ENCODE peak calls at places on chromosomes 4 and X, in six cellular contexts. One of them, this sample, is unnamed.

GRCh38 chr4:42750831-42751230 is 93.9 kb upstream of the ATP8A1 start:
- DNase-seq in HEK293T: no peak
- DNase-seq in GM12878: no peak
- DNase-seq in IMR-90: no peak
- DNase-seq in K562: no peak
- DNase-seq in HepG2: no peak
- DNase-seq in this sample: no peak

GRCh38 chr4:111556141-111556781 is 589.0 kb upstream of the FAM241A start:
- DNase-seq in K562: no peak
- DNase-seq in GM12878: no peak
- DNase-seq in HepG2: no peak
- DNase-seq in HEK293T: no peak
- DNase-seq in IMR-90: peak; percentile 65
- DNase-seq in this sample: no peak

GRCh38 chr4:71322425-71322824 is 16.4 kb upstream of the SLC4A4 start:
- DNase-seq in HEK293T: no peak
- DNase-seq in K562: no peak
- DNase-seq in HepG2: no peak
- DNase-seq in GM12878: no peak
- DNase-seq in IMR-90: peak; percentile 43
- DNase-seq in this sample: no peak

GRCh38 chr4:97720869-97721432 is 422.3 kb downstream of the STPG2 start:
- DNase-seq in GM12878: no peak
- DNase-seq in HEK293T: peak; percentile 4
- DNase-seq in K562: no peak
- DNase-seq in HepG2: peak; percentile 4
- DNase-seq in IMR-90: no peak
- DNase-seq in this sample: peak; percentile 40

GRCh38 chr4:90441770-90442169 is 314.6 kb downstream of the CCSER1 start:
- DNase-seq in GM12878: no peak
- DNase-seq in IMR-90: no peak
- DNase-seq in HepG2: no peak
- DNase-seq in HEK293T: no peak
- DNase-seq in K562: no peak
- DNase-seq in this sample: no peak

GRCh38 chr4:602559-602942 is 22.8 kb upstream of the PDE6B start:
- DNase-seq in HepG2: peak; percentile 60
- DNase-seq in GM12878: no peak
- DNase-seq in HEK293T: peak; percentile 80
- DNase-seq in K562: peak; percentile 73
- DNase-seq in IMR-90: no peak
- DNase-seq in this sample: peak; percentile 14

GRCh38 chr4:176435891-176436499 is 116.2 kb downstream of the SPCS3 start:
- DNase-seq in K562: no peak
- DNase-seq in HEK293T: no peak
- DNase-seq in IMR-90: peak; percentile 51
- DNase-seq in HepG2: no peak
- DNase-seq in GM12878: no peak
- DNase-seq in this sample: no peak

GRCh38 chr4:43682551-43682950 is 766.1 kb downstream of the KCTD8 start:
- DNase-seq in HEK293T: no peak
- DNase-seq in GM12878: no peak
- DNase-seq in IMR-90: no peak
- DNase-seq in HepG2: no peak
- DNase-seq in K562: no peak
- DNase-seq in this sample: no peak

GRCh38 chrX:108527724-108528123 is 88.1 kb downstream of the COL4A5 start:
- DNase-seq in HepG2: no peak
- DNase-seq in IMR-90: no peak
- DNase-seq in GM12878: no peak
- DNase-seq in HEK293T: no peak
- DNase-seq in K562: no peak
- DNase-seq in this sample: no peak

GRCh38 chr4:23962462-23962861 is 72.6 kb upstream of the PPARGC1A start:
- DNase-seq in GM12878: no peak
- DNase-seq in HepG2: peak; percentile 74
- DNase-seq in K562: no peak
- DNase-seq in IMR-90: no peak
- DNase-seq in HEK293T: no peak
- DNase-seq in this sample: no peak

GRCh38 chr4:23958749-23959148 is 68.9 kb upstream of the PPARGC1A start:
- DNase-seq in IMR-90: no peak
- DNase-seq in GM12878: no peak
- DNase-seq in HepG2: no peak
- DNase-seq in K562: no peak
- DNase-seq in HEK293T: no peak
- DNase-seq in this sample: no peak

GRCh38 chr4:23956601-23957364 is 66.9 kb upstream of the PPARGC1A start:
- DNase-seq in HepG2: no peak
- DNase-seq in K562: no peak
- DNase-seq in HEK293T: no peak
- DNase-seq in GM12878: no peak
- DNase-seq in IMR-90: peak; percentile 43
- DNase-seq in this sample: no peak

GRCh38 chr4:23959401-23960148 is 69.7 kb upstream of the PPARGC1A start:
- DNase-seq in HepG2: no peak
- DNase-seq in IMR-90: no peak
- DNase-seq in HEK293T: no peak
- DNase-seq in GM12878: no peak
- DNase-seq in K562: no peak
- DNase-seq in this sample: no peak

DNA sequence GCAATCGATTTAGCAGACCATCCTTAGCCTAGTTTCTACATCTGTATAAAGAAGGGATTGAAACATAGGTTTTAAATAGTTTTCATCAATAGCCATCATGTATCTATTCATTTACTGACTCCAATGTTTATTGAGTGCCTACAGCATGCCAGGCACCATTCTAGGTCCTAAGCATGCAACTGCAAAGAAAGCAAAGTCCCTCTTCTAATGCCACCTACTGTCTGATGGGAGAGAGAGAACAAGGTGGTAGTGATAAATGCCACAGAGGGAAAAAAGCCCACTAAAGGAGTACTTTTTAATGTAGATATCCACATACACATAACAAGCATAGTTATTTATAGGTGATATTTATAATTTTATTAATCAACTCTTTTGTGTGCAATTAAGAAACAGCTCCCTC is 67.6 kb upstream of the PPARGC1A start:
- DNase-seq in HEK293T: no peak
- DNase-seq in GM12878: no peak
- DNase-seq in IMR-90: no peak
- DNase-seq in HepG2: no peak
- DNase-seq in K562: no peak
- DNase-seq in this sample: no peak
- TF ChIP-seq BHLHE40 in HEK293T: no peak
- TF ChIP-seq BHLHE40 in GM12878: no peak
- TF ChIP-seq BHLHE40 in IMR-90: no peak
- TF ChIP-seq BHLHE40 in HepG2: no peak
- TF ChIP-seq BHLHE40 in K562: no peak
- TF ChIP-seq BHLHE40 in this sample: no peak

GRCh38 chr4:81040175-81040659 is 9.7 kb downstream of the BMP3 start:
- DNase-seq in IMR-90: peak; percentile 35
- DNase-seq in HepG2: no peak
- DNase-seq in GM12878: no peak
- DNase-seq in HEK293T: peak; percentile 35
- DNase-seq in K562: peak; percentile 22
- DNase-seq in this sample: peak; percentile 9
- TF ChIP-seq BHLHE40 in IMR-90: no peak
- TF ChIP-seq BHLHE40 in HepG2: no peak
- TF ChIP-seq BHLHE40 in GM12878: no peak
- TF ChIP-seq BHLHE40 in HEK293T: no peak
- TF ChIP-seq BHLHE40 in K562: no peak
- TF ChIP-seq BHLHE40 in this sample: no peak

DNA sequence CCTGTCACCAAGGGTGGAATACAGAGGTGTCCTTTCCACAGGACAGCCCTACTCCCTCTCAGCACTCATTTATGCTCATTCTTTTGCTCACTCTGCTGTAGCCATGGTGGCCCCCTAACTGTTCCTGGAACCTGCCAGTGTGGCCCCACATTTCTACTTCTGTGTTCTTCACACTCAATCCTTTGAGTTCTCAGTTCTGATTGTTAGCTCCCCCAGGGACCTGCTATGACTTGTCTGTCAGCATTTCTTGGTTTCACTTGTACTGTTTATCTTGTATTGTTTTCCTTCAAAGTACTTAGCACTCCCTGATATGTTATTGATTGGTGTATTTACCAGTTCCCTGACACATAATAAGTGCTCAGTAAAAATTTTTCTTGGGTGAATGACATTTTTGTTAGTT is 14.9 kb downstream of the VBP1 start:
- DNase-seq in HepG2: no peak
- DNase-seq in HEK293T: no peak
- DNase-seq in K562: no peak
- DNase-seq in GM12878: peak; percentile 25
- DNase-seq in IMR-90: no peak
- DNase-seq in this sample: no peak
- TF ChIP-seq BHLHE40 in HepG2: no peak
- TF ChIP-seq BHLHE40 in HEK293T: no peak
- TF ChIP-seq BHLHE40 in K562: no peak
- TF ChIP-seq BHLHE40 in GM12878: no peak
- TF ChIP-seq BHLHE40 in IMR-90: no peak
- TF ChIP-seq BHLHE40 in this sample: no peak

GRCh38 chrX:86121916-86122315 is 26.3 kb upstream of the DACH2 start:
- DNase-seq in HEK293T: no peak
- DNase-seq in GM12878: no peak
- DNase-seq in IMR-90: no peak
- DNase-seq in K562: no peak
- DNase-seq in HepG2: no peak
- DNase-seq in this sample: no peak
- TF ChIP-seq BHLHE40 in HEK293T: no peak
- TF ChIP-seq BHLHE40 in GM12878: no peak
- TF ChIP-seq BHLHE40 in IMR-90: no peak
- TF ChIP-seq BHLHE40 in K562: no peak
- TF ChIP-seq BHLHE40 in HepG2: no peak
- TF ChIP-seq BHLHE40 in this sample: no peak

GRCh38 chr4:26174033-26174432 is 146.8 kb upstream of the RBPJ start:
- DNase-seq in GM12878: no peak
- DNase-seq in K562: peak; percentile 7
- DNase-seq in HEK293T: no peak
- DNase-seq in HepG2: no peak
- DNase-seq in IMR-90: no peak
- DNase-seq in this sample: no peak
- TF ChIP-seq BHLHE40 in GM12878: no peak
- TF ChIP-seq BHLHE40 in K562: no peak
- TF ChIP-seq BHLHE40 in HEK293T: no peak
- TF ChIP-seq BHLHE40 in HepG2: no peak
- TF ChIP-seq BHLHE40 in IMR-90: no peak
- TF ChIP-seq BHLHE40 in this sample: no peak

GRCh38 chr4:81743731-81744465 is 272.2 kb upstream of the RASGEF1B start:
- DNase-seq in GM12878: no peak
- DNase-seq in IMR-90: no peak
- DNase-seq in HEK293T: no peak
- DNase-seq in K562: no peak
- DNase-seq in HepG2: no peak
- DNase-seq in this sample: no peak
- TF ChIP-seq BHLHE40 in GM12878: no peak
- TF ChIP-seq BHLHE40 in IMR-90: no peak
- TF ChIP-seq BHLHE40 in HEK293T: no peak
- TF ChIP-seq BHLHE40 in K562: no peak
- TF ChIP-seq BHLHE40 in HepG2: no peak
- TF ChIP-seq BHLHE40 in this sample: no peak

GRCh38 chr4:1706358-1706757 is 5.8 kb downstream of the SLBP start:
- DNase-seq in IMR-90: no peak
- DNase-seq in HEK293T: no peak
- DNase-seq in GM12878: no peak
- DNase-seq in K562: no peak
- DNase-seq in HepG2: no peak
- DNase-seq in this sample: no peak
- TF ChIP-seq BHLHE40 in IMR-90: no peak
- TF ChIP-seq BHLHE40 in HEK293T: no peak
- TF ChIP-seq BHLHE40 in GM12878: no peak
- TF ChIP-seq BHLHE40 in K562: no peak
- TF ChIP-seq BHLHE40 in HepG2: no peak
- TF ChIP-seq BHLHE40 in this sample: no peak

DNA sequence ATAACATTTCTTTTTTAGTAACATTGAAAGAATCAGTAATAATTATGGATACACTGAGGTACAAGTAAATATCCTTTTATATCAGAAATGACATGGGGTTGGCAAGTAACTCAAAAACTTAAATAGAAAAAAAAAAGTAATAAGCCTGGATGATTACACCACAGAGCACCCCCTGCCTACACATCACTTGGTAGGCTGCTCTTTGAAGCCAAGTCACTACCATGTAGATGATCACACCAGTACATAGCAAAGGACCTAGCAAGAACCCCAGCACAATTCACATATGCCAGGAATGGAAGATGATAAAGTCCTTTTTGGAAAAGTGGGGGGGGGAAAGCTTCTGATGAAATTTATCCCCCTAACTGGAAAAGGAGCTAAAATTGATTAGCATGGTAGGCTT is 56.9 kb downstream of the METTL14 start:
- DNase-seq in GM12878: no peak
- DNase-seq in HEK293T: no peak
- DNase-seq in HepG2: no peak
- DNase-seq in IMR-90: no peak
- DNase-seq in K562: no peak
- DNase-seq in this sample: no peak
- TF ChIP-seq BHLHE40 in GM12878: no peak
- TF ChIP-seq BHLHE40 in HEK293T: no peak
- TF ChIP-seq BHLHE40 in HepG2: no peak
- TF ChIP-seq BHLHE40 in IMR-90: no peak
- TF ChIP-seq BHLHE40 in K562: no peak
- TF ChIP-seq BHLHE40 in this sample: no peak

This sample was measured in A549.